ENCODE peak calls at places on chromosomes 12 and 14, in nine cellular contexts. N is fibroblast of the aortic adventitia; E is hippocampal formation; G is GM12892; S is non-pigmented ciliary epithelial cell; B is stimulated activated naive CD8-positive, alpha-beta T cell treated with anti-CD3 and anti-CD28 coated beads, Interleukin-15, amount 100 ng/mL, for 72 hours; P is AG09309; R is IMR-90; C is stimulated activated CD4-positive, alpha-beta T cell treated with anti-CD3 and anti-CD28 coated beads, Interleukin-2, amount 100 ng/mL, for 4 hours. O is an unnamed sample.

GRCh38 chr14:68686212-68686478 is 106.7 kb downstream of the ZFP36L1 start:
- DNase-seq in N (no peak), E (no peak), G (no peak), S (no peak), B (no peak), P (no peak), R (no peak), C (no peak), O (no peak)

GRCh38 chr12:12913626-12914388 is 22.4 kb downstream of the GPRC5A start:
- DNase-seq in N (no peak), E (no peak), G (no peak), S (no peak), B (no peak), P (no peak), R (no peak), C (no peak), O (no peak)

GRCh38 chr14:93476305-93476704 is 45.6 kb downstream of the UNC79 start:
- DNase-seq in N (no peak), E (no peak), G (no peak), S (no peak), B (no peak), P (no peak), R (no peak), C (no peak), O (no peak)

GRCh38 chr14:44448816-44449411 is 58.2 kb downstream of the FSCB start:
- DNase-seq in N (no peak), E (no peak), G (no peak), S (no peak), B (no peak), P (no peak), R (no peak), C (no peak), O (no peak)

GRCh38 chr12:46998811-46999368 is 80.5 kb upstream of the PCED1B start:
- DNase-seq in N (peak; percentile 61), E (no peak), G (no peak), S (peak; percentile 81), B (no peak), P (peak; percentile 48), R (peak; percentile 82), C (no peak), O (peak; percentile 61)

GRCh38 chr14:89131004-89131750 is 285.9 kb downstream of the FOXN3 start:
- DNase-seq in N (no peak), E (no peak), G (no peak), S (no peak), B (no peak), P (no peak), R (no peak), C (no peak), O (no peak)

GRCh38 chr12:212799-213526 is 994 bp downstream of the SLC6A12 start:
- DNase-seq in N (peak; percentile 5), E (no peak), G (no peak), S (no peak), B (no peak), P (no peak), R (peak; percentile 6), C (no peak), O (no peak)

GRCh38 chr12:68122236-68122920 is 37.2 kb downstream of the IFNG start:
- DNase-seq in N (no peak), E (no peak), G (no peak), S (peak; percentile 32), B (no peak), P (no peak), R (no peak), C (no peak), O (no peak)

GRCh38 chr14:30525833-30526232 is 33.1 kb upstream of the G2E3 start:
- DNase-seq in N (no peak), E (no peak), G (no peak), S (peak; percentile 14), B (no peak), P (peak; percentile 8), R (peak; percentile 14), C (no peak), O (no peak)

GRCh38 chr14:70563869-70564268 is 29.1 kb upstream of the ADAM20 start:
- DNase-seq in N (no peak), E (no peak), G (no peak), S (no peak), B (no peak), P (no peak), R (no peak), C (no peak), O (no peak)

GRCh38 chr12:106498056-106498455 is 84.7 kb upstream of the RFX4 start:
- DNase-seq in N (peak; percentile 11), E (no peak), G (no peak), S (no peak), B (no peak), P (no peak), R (peak; percentile 16), C (no peak), O (no peak)

GRCh38 chr12:209246-209645 is 4.7 kb downstream of the SLC6A12 start:
- DNase-seq in N (no peak), E (no peak), G (no peak), S (no peak), B (no peak), P (no peak), R (no peak), C (no peak), O (no peak)

GRCh38 chr12:5503774-5504173 is 71.9 kb downstream of the NTF3 start:
- DNase-seq in N (no peak), E (no peak), G (no peak), S (no peak), B (no peak), P (no peak), R (no peak), C (no peak), O (no peak)

GRCh38 chr12:75505706-75506312 is 5.6 kb downstream of the KRR1 start:
- DNase-seq in N (peak; percentile 74), E (peak; percentile 33), G (no peak), S (no peak), B (no peak), P (no peak), R (peak; percentile 67), C (no peak), O (no peak)

GRCh38 chr12:126708492-126708896 is 1558.5 kb upstream of the TMEM132C start:
- DNase-seq in N (peak; percentile 95), E (no peak), G (no peak), S (peak; percentile 2), B (no peak), P (peak; percentile 76), R (no peak), C (no peak), O (no peak)

GRCh38 chr12:68240975-68241374 is 12.4 kb downstream of the IL22 start:
- DNase-seq in N (peak; percentile 52), E (no peak), G (peak; percentile 29), S (no peak), B (peak; percentile 44), P (no peak), R (peak; percentile 57), C (peak; percentile 46), O (no peak)

GRCh38 chr14:69985456-69985855 is 106.2 kb downstream of the SMOC1 start:
- DNase-seq in N (peak; percentile 34), E (no peak), G (no peak), S (peak; percentile 31), B (no peak), P (no peak), R (peak; percentile 87), C (no peak), O (no peak)

GRCh38 chr12:129483494-129483893 is 420.3 kb downstream of the TMEM132D start:
- DNase-seq in N (no peak), E (peak; percentile 2), G (no peak), S (no peak), B (no peak), P (no peak), R (no peak), C (no peak), O (no peak)

GRCh38 chr12:94831081-94831747 is 172.3 kb downstream of the NDUFA12 start:
- DNase-seq in N (no peak), E (no peak), G (peak; percentile 42), S (no peak), B (peak; percentile 21), P (no peak), R (no peak), C (no peak), O (no peak)

O was measured in HS-27A.